ENCODE peak calls at places on chromosomes 5 and 9, in seven cellular contexts. P, T, S, L, D, N and Z are unnamed samples.

GRCh38 chr9:20382460-20383071 is 239.7 kb downstream of the MLLT3 start:
- DNase-seq in D (peak; percentile 9), N (peak; percentile 18), L (no peak), P (peak; percentile 16), T (no peak), S (no peak), Z (no peak)

GRCh38 chr9:114383866-114384231 is 3.9 kb downstream of the AKNA start:
- DNase-seq in S (peak; percentile 41), D (no peak), L (no peak), T (peak; percentile 34), P (no peak), N (no peak), Z (no peak)

GRCh38 chr9:132201139-132201538 is 39.3 kb downstream of the NTNG2 start:
- DNase-seq in D (no peak), S (no peak), P (no peak), L (no peak), T (no peak), N (no peak), Z (no peak)

GRCh38 chr9:133534346-133535284 is at the start of gene ADAMTSL2:
- DNase-seq in T (peak; percentile 78), D (peak; percentile 76), P (peak; percentile 87), N (peak; percentile 85), L (peak; percentile 87), S (no peak), Z (peak; percentile 60)

GRCh38 chr5:40877371-40877988 is 31.8 kb upstream of the C7 start:
- DNase-seq in P (no peak), S (no peak), T (no peak), D (no peak), N (no peak), L (no peak), Z (no peak)

GRCh38 chr9:114662081-114662989 is 4.7 kb upstream of the TEX53 start:
- DNase-seq in T (peak; percentile 29), P (peak; percentile 62), L (no peak), N (peak; percentile 76), S (peak; percentile 63), D (peak; percentile 44), Z (peak; percentile 15)

GRCh38 chr9:91193658-91194391 is 167.9 kb downstream of the AUH start:
- DNase-seq in P (peak; percentile 97), N (peak; percentile 84), D (peak; percentile 95), S (peak; percentile 58), L (peak; percentile 93), T (peak; percentile 27), Z (peak; percentile 62)

GRCh38 chr5:1374680-1375055 is 29.8 kb upstream of the CLPTM1L start:
- DNase-seq in L (no peak), P (no peak), D (no peak), T (no peak), S (no peak), N (no peak), Z (peak; percentile 96)

GRCh38 chr9:104586496-104587180 is 12.6 kb downstream of the OR13C5 start:
- DNase-seq in P (no peak), T (no peak), D (peak; percentile 5), L (no peak), N (no peak), S (no peak), Z (no peak)

GRCh38 chr5:8892931-8893330 is 652.9 kb downstream of the SEMA5A start:
- DNase-seq in L (no peak), N (no peak), T (no peak), S (no peak), P (no peak), D (no peak), Z (no peak)

GRCh38 chr5:144421411-144421810 is 250.7 kb downstream of the KCTD16 start:
- DNase-seq in P (peak; percentile 2), L (no peak), S (no peak), T (no peak), N (no peak), D (peak; percentile 1), Z (no peak)

GRCh38 chr9:101376117-101376866 is 8.5 kb downstream of the BAAT start:
- DNase-seq in T (no peak), P (no peak), D (peak; percentile 81), N (peak; percentile 2), L (no peak), S (no peak), Z (no peak)

GRCh38 chr5:178232124-178232919 is at the start of gene PHYKPL:
- DNase-seq in N (peak; percentile 90), T (peak; percentile 38), S (peak; percentile 50), D (peak; percentile 64), P (peak; percentile 85), L (peak; percentile 86), Z (peak; percentile 63)